ENCODE peak calls at places on chromosomes 6 and 20, in eight cellular contexts. L is iPS DF 6.9, D is adipocyte, G is transverse colon, R is lung, E is PC-9, B is lower lobe of right lung, C is fibroblast of lung. U is an unnamed sample.

GRCh38 chr6:19837511-19838441 is 606 bp downstream of the ID4 start:
- DNase-seq in L (no peak), D (peak; percentile 72), G (peak; percentile 24), R (no peak), E (peak; percentile 51), B (peak; percentile 64), C (peak; percentile 64), U (peak; percentile 56)

GRCh38 chr6:108558372-108559096 is 2.2 kb upstream of the FOXO3 start:
- DNase-seq in L (peak; percentile 93), D (peak; percentile 100), G (peak; percentile 99), R (peak; percentile 97), E (peak; percentile 96), B (peak; percentile 99), C (peak; percentile 99), U (peak; percentile 99)

GRCh38 chr20:10447028-10447427 is 11.9 kb downstream of the SLX4IP start:
- DNase-seq in L (no peak), D (peak; percentile 82), G (peak; percentile 36), R (no peak), E (peak; percentile 33), B (no peak), C (peak; percentile 82), U (no peak)

GRCh38 chr6:156686429-156686939 is 90.7 kb upstream of the ARID1B start:
- DNase-seq in L (no peak), D (peak; percentile 78), G (peak; percentile 51), R (no peak), E (peak; percentile 15), B (peak; percentile 49), C (peak; percentile 60), U (peak; percentile 44)

GRCh38 chr6:118982256-118982911 is 47.4 kb upstream of the MCM9 start:
- DNase-seq in L (no peak), D (no peak), G (no peak), R (no peak), E (no peak), B (no peak), C (no peak), U (no peak)

GRCh38 chr6:16396497-16397319 is 158.3 kb downstream of the GMPR start:
- DNase-seq in L (no peak), D (no peak), G (no peak), R (no peak), E (no peak), B (no peak), C (peak; percentile 11), U (no peak)

GRCh38 chr6:24689964-24690363 is 23.1 kb downstream of the ACOT13 start:
- DNase-seq in L (no peak), D (peak; percentile 28), G (no peak), R (no peak), E (no peak), B (no peak), C (peak; percentile 13), U (no peak)

GRCh38 chr6:141195251-141195832 is 937.4 kb upstream of the GJE1 start:
- DNase-seq in L (no peak), D (no peak), G (no peak), R (no peak), E (no peak), B (no peak), C (no peak), U (no peak)

GRCh38 chr6:33886673-33887144 is 82.9 kb upstream of the MLN start:
- DNase-seq in L (no peak), D (peak; percentile 7), G (peak; percentile 58), R (peak; percentile 58), E (no peak), B (no peak), C (peak; percentile 38), U (no peak)

GRCh38 chr20:18263723-18264122 is 24.6 kb upstream of the ZNF133 start:
- DNase-seq in L (no peak), D (no peak), G (peak; percentile 76), R (no peak), E (peak; percentile 80), B (no peak), C (peak; percentile 11), U (no peak)

GRCh38 chr6:52724406-52725121 is 38.7 kb downstream of the GSTA2 start:
- DNase-seq in L (peak; percentile 39), D (peak; percentile 93), G (peak; percentile 81), R (peak; percentile 76), E (peak; percentile 39), B (peak; percentile 82), C (peak; percentile 61), U (peak; percentile 91)

GRCh38 chr20:50012282-50013263 is 29.8 kb downstream of the SNAI1 start:
- DNase-seq in L (no peak), D (no peak), G (peak; percentile 28), R (no peak), E (no peak), B (no peak), C (no peak), U (no peak)

GRCh38 chr20:44072381-44072780 is 114.6 kb downstream of the JPH2 start:
- DNase-seq in L (no peak), D (no peak), G (no peak), R (peak; percentile 1), E (no peak), B (no peak), C (no peak), U (no peak)

GRCh38 chr20:60269571-60270162 is 311.4 kb downstream of the CDH26 start:
- DNase-seq in L (no peak), D (no peak), G (no peak), R (no peak), E (no peak), B (no peak), C (no peak), U (no peak)

GRCh38 chr6:89371849-89372505 is 19.5 kb upstream of the UBE2J1 start:
- DNase-seq in L (no peak), D (peak; percentile 77), G (peak; percentile 85), R (peak; percentile 82), E (peak; percentile 64), B (peak; percentile 85), C (peak; percentile 35), U (peak; percentile 80)

GRCh38 chr20:44027686-44028340 is 113.2 kb downstream of the TOX2 start:
- DNase-seq in L (no peak), D (no peak), G (no peak), R (no peak), E (no peak), B (no peak), C (no peak), U (no peak)

GRCh38 chr6:155387551-155387950 is 68.1 kb downstream of the NOX3 start:
- DNase-seq in L (no peak), D (no peak), G (no peak), R (no peak), E (no peak), B (no peak), C (no peak), U (no peak)

GRCh38 chr6:2396856-2397640 is 151.6 kb upstream of the GMDS start:
- DNase-seq in L (no peak), D (peak; percentile 73), G (no peak), R (no peak), E (no peak), B (no peak), C (peak; percentile 86), U (no peak)

GRCh38 chr20:19784511-19785172 is 26.6 kb downstream of the RIN2 start:
- DNase-seq in L (peak; percentile 52), D (peak; percentile 94), G (peak; percentile 36), R (peak; percentile 60), E (peak; percentile 92), B (peak; percentile 75), C (peak; percentile 83), U (no peak)

GRCh38 chr6:132084811-132085509 is 133.8 kb upstream of the CCN2 start:
- DNase-seq in L (no peak), D (peak; percentile 88), G (no peak), R (no peak), E (peak; percentile 22), B (no peak), C (peak; percentile 99), U (no peak)

GRCh38 chr20:46074006-46074405 is 15.8 kb downstream of the NCOA5 start:
- DNase-seq in L (no peak), D (no peak), G (no peak), R (no peak), E (no peak), B (no peak), C (no peak), U (no peak)

GRCh38 chr6:109705258-109705657 is 14.2 kb downstream of the FIG4 start:
- DNase-seq in L (peak; percentile 73), D (peak; percentile 96), G (peak; percentile 84), R (peak; percentile 78), E (peak; percentile 77), B (peak; percentile 78), C (peak; percentile 75), U (peak; percentile 85)
- H3K4me1 ChIP-seq in L (peaks cover 7% of the 10 kb centered on the region), D (peaks cover 11% of the 10 kb centered on the region), G (peaks cover 3% of the 10 kb centered on the region), R (peaks cover 2% of the 10 kb centered on the region), E (peaks cover 6% of the 10 kb centered on the region), B (peaks cover 33% of the 10 kb centered on the region), C (no peaks in the 10 kb centered on the region), U (peaks cover 8% of the 10 kb centered on the region)

DNA sequence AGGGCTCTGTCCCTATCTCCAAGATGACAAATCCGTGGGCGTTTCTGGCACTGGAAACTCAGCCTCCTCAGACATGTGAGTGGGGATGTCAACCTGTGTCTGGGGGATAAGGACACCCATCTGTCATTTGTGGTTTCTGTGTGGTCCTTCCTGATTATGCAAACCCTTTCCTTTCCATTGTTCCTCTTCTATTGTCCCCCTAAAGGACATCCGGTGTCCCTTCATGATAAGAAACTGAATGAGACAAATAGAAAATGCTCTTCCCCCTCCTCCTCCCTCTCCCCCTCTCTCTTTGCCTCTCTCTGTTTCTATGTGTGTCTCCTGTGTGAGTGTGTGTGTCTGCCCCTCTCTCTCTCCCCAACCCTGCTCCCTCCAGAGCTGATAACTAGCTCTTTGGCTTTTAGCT is 11.5 kb upstream of the GLP1R start:
- DNase-seq in L (no peak), D (no peak), G (no peak), R (no peak), E (no peak), B (no peak), C (no peak), U (no peak)
- H3K27me3 ChIP-seq in L (no peaks in the 10 kb centered on the region), D (peaks cover 16% of the 10 kb centered on the region), G (peaks cover 67% of the 10 kb centered on the region), R (no peaks in the 10 kb centered on the region), E (peaks cover 93% of the 10 kb centered on the region), B (peaks cover 10% of the 10 kb centered on the region), C (no peaks in the 10 kb centered on the region), U (no peaks in the 10 kb centered on the region)

GRCh38 chr6:42104095-42104806 is 38.2 kb downstream of the C6orf132 start:
- DNase-seq in L (peak; percentile 63), D (no peak), G (peak; percentile 70), R (peak; percentile 88), E (no peak), B (peak; percentile 89), C (peak; percentile 44), U (no peak)
- H3K4me1 ChIP-seq in L (no peaks in the 10 kb centered on the region), D (peaks cover 35% of the 10 kb centered on the region), G (peaks cover 44% of the 10 kb centered on the region), R (peaks cover 4% of the 10 kb centered on the region), E (peaks cover 29% of the 10 kb centered on the region), B (peaks cover 45% of the 10 kb centered on the region), C (peaks cover 17% of the 10 kb centered on the region), U (no peaks in the 10 kb centered on the region)

GRCh38 chr20:63373996-63374395 is 12.8 kb upstream of the CHRNA4 start:
- DNase-seq in L (no peak), D (no peak), G (no peak), R (no peak), E (no peak), B (no peak), C (no peak), U (no peak)

GRCh38 chr20:63376283-63377250 is 15.4 kb upstream of the CHRNA4 start:
- DNase-seq in L (no peak), D (no peak), G (no peak), R (no peak), E (no peak), B (no peak), C (no peak), U (no peak)

GRCh38 chr20:63377256-63378114 is 16.3 kb upstream of the CHRNA4 start:
- DNase-seq in L (no peak), D (no peak), G (no peak), R (no peak), E (no peak), B (no peak), C (no peak), U (peak; percentile 47)

GRCh38 chr20:63374532-63374931 is 13.4 kb upstream of the CHRNA4 start:
- DNase-seq in L (no peak), D (no peak), G (no peak), R (no peak), E (no peak), B (no peak), C (no peak), U (no peak)

GRCh38 chr20:63375438-63375837 is 14.3 kb upstream of the CHRNA4 start:
- DNase-seq in L (no peak), D (no peak), G (no peak), R (no peak), E (no peak), B (no peak), C (no peak), U (no peak)
- H3K27me3 ChIP-seq in L (no peaks in the 10 kb centered on the region), D (peaks cover 61% of the 10 kb centered on the region), G (peaks cover 65% of the 10 kb centered on the region), R (peaks cover 9% of the 10 kb centered on the region), E (peaks cover 93% of the 10 kb centered on the region), B (peaks cover 82% of the 10 kb centered on the region), C (no peaks in the 10 kb centered on the region), U (no peaks in the 10 kb centered on the region)

U was measured in pancreas.